ENCODE peak calls at places on chromosomes 3 and 15, in seven cellular contexts. L, B, F, O, R, H and I are unnamed samples. For H3K36me3, the result is how much of the 10 kb centered on the place peaks cover.

GRCh38 chr3:182148360-182148759 is 436.6 kb downstream of the SOX2 start:
- DNase-seq in F (no peak), H (no peak), R (no peak), O (no peak), L (no peak), B (peak), I (no peak)

GRCh38 chr3:15405448-15406050 is 21.8 kb downstream of the METTL6 start:
- DNase-seq in R (peak), F (peak), L (peak), O (peak), B (peak), H (peak), I (peak)

GRCh38 chr15:98646546-98647025 is 1.8 kb upstream of the IGF1R start:
- DNase-seq in O (no peak), B (no peak), F (no peak), R (no peak), H (no peak), L (no peak), I (no peak)

GRCh38 chr3:149384911-149385321 is 7.5 kb upstream of the TM4SF1 start:
- DNase-seq in H (no peak), L (peak), F (no peak), O (no peak), R (no peak), B (no peak), I (peak)

GRCh38 chr3:21390136-21390535 is 360.9 kb downstream of the ZNF385D start:
- DNase-seq in F (no peak), R (no peak), H (no peak), O (no peak), L (peak), B (peak), I (peak)

GRCh38 chr3:9884555-9885165 is 4.6 kb upstream of the CIDEC start:
- DNase-seq in B (peak), L (peak), F (peak), R (no peak), H (no peak), O (no peak), I (peak)

GRCh38 chr3:140152851-140153640 is 218.1 kb downstream of the CLSTN2 start:
- DNase-seq in B (no peak), R (no peak), F (no peak), L (no peak), O (no peak), H (no peak), I (no peak)

GRCh38 chr3:67489816-67490215 is 164.6 kb downstream of the SUCLG2 start:
- DNase-seq in L (peak), F (no peak), H (no peak), B (no peak), O (no peak), R (no peak), I (no peak)

GRCh38 chr15:50262533-50262932 is 3.0 kb downstream of the HDC start:
- DNase-seq in H (no peak), R (no peak), O (no peak), F (no peak), L (no peak), B (no peak), I (no peak)

GRCh38 chr15:43204016-43204901 is 16.6 kb downstream of the EPB42 start:
- DNase-seq in F (peak), B (peak), L (peak), O (peak), H (peak), R (peak), I (peak)

GRCh38 chr3:197682713-197683112 is 54.0 kb downstream of the RUBCN start:
- DNase-seq in O (no peak), L (no peak), F (no peak), H (peak), R (no peak), B (no peak), I (no peak)

DNA sequence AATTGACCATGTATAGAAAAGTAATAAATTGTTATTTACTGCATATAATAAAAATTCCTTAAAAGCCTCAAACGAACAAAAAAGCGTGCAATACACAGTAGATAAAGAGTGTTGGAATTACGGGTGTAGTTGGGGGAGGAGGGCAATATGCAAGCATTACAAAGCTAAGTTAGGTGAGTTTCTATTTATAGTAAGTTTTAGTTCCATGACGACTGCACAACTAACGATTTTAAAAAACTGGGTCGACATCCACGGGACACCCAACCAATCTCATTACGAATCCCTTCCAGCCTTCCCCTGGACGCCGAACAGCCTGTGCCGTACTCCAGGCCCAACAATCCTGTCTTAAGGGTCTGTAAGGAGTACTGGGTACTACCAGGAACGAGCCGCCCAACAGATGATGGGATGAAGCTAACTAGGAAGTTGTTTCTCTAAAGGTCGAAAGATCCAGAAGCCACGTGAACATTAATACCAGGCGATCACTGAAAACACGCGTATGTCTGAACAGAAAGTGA is 682 bp downstream of the POLQ start:
- DNase-seq in O (peak), H (peak), R (peak), L (peak), F (no peak), B (peak), I (peak)
- TF ChIP-seq EZH2phosphoT487 in O (no peak), H (no peak), R (no peak), L (no peak), F (no peak), B (no peak), I (no peak)

DNA sequence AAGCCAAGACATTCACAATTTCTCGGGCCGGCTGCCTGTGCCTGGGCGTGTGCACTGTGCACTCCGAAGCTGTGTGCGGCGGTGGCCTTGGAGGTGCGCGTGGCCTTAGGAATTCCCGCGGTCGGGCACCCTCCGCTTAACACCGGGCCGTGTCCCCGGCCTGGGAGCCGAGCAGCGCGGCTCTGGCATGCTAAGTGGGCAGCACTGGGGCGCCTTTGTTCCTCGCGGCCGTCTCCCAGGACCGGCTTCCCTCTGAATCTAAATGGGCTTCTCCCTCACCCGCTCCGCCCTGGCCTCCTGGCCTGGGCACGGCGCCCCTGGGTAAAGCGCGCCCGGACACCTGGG is 498 bp upstream of the ARNT2 start:
- DNase-seq in L (no peak), O (peak), H (peak), R (no peak), B (peak), F (no peak), I (no peak)
- TF ChIP-seq EZH2 in L (no peak), O (no peak), H (no peak), R (no peak), B (peak), F (no peak), I (peak)

GRCh38 chr3:33526787-33527186 is 86.6 kb upstream of the UBP1 start:
- DNase-seq in F (no peak), O (no peak), R (no peak), H (no peak), L (no peak), B (no peak), I (no peak)
- H3K36me3 ChIP-seq in F (under half), O (under half), R (under half), H (under half), L (under half), B (under half), I (under half)

GRCh38 chr15:40340038-40340739 is 550 bp downstream of the CCDC9B start:
- DNase-seq in F (no peak), H (no peak), O (no peak), B (peak), R (no peak), L (peak), I (peak)

GRCh38 chr15:40339621-40339945 is 1.2 kb downstream of the CCDC9B start:
- DNase-seq in R (no peak), B (no peak), O (no peak), L (no peak), F (no peak), H (peak), I (no peak)

GRCh38 chr15:40338041-40338657 is 2.6 kb downstream of the CCDC9B start:
- DNase-seq in F (peak), L (peak), R (peak), B (peak), H (peak), O (peak), I (peak)

GRCh38 chr15:40337597-40337996 is 3.1 kb downstream of the CCDC9B start:
- DNase-seq in H (no peak), L (no peak), B (no peak), F (no peak), O (no peak), R (no peak), I (no peak)

GRCh38 chr15:40338921-40339620 is 1.7 kb downstream of the CCDC9B start:
- DNase-seq in F (peak), R (no peak), H (no peak), L (peak), O (no peak), B (no peak), I (peak)
- TF ChIP-seq EZH2phosphoT487 in F (no peak), R (no peak), H (no peak), L (no peak), O (no peak), B (no peak), I (no peak)

DNA sequence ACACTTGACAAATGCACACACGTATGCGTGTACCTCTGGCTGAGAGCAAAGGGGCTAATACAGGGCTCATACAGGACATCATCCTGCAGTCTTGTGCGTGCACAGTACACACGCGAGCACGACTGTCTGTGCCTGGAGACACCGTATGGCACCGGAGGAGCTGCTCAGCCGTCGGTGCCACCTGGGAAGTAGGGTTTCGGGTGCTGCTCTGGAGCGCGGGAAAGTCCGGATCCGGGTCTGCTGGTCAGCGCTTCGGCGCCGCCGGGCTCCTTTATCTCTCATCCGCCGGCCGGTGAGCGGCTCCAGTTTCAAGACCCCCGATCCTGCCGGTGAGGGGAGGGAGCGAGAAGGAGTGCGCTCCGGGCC is 9.3 kb downstream of the FOXL2 start:
- DNase-seq in O (peak), R (no peak), L (no peak), B (no peak), H (peak), F (no peak), I (no peak)
- TF ChIP-seq EZH2 in O (no peak), R (no peak), L (peak), B (no peak), H (no peak), F (no peak), I (no peak)

GRCh38 chr15:74683758-74684157 is 12.1 kb downstream of the EDC3 start:
- DNase-seq in H (no peak), F (no peak), O (no peak), L (no peak), R (no peak), B (no peak), I (no peak)
- H3K36me3 ChIP-seq in H (under half), F (under half), O (under half), L (under half), R (under half), B (under half), I (under half)

DNA sequence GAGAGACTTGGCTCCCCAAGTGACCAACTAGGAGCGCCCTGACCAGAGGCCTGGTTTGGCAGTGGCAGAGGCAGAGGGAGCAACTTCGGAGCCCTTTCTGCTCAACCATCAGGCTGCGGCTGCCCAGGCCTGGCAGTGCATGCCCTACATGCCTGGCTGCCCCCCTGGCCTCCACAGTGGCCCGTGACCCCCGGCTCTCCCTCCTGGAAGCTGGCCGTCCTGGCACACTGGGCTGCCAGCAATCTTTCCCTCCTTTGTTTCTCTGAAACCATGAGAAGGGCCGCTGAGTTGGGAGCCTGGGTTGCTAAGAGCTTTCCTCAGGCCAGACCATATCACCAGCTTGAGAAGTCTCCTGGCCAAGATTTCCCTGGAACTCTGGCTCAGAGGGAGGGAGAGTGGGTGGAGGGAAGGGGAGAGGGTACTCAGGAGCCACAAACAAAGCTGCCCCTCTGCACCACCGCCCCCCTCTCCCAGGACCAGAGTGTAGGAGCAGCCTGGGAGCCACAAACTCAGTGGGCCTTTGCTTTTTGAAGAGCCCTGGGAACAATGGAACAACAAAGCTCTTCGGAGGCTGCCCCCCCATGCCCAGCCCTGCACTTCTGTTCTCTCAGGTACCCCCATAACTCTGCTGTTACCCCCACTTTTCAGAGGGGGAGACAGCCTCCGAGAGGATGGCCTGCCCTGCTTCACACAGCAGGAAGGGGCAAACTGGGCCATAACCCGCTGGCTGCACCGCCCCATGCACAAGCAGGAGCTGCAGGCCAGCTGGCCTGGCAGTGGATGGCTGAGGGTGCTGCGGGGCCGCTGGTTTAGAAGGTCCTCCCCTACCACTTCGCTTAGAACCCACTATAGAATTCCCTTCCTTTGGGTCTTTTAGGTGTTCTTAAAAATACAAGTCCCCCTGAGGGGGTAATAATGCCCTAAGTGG is 11.3 kb downstream of the CORO2B start:
- DNase-seq in O (no peak), H (no peak), L (no peak), R (no peak), F (no peak), B (no peak), I (no peak)
- TF ChIP-seq EZH2phosphoT487 in O (no peak), H (no peak), L (no peak), R (no peak), F (no peak), B (no peak), I (no peak)

DNA sequence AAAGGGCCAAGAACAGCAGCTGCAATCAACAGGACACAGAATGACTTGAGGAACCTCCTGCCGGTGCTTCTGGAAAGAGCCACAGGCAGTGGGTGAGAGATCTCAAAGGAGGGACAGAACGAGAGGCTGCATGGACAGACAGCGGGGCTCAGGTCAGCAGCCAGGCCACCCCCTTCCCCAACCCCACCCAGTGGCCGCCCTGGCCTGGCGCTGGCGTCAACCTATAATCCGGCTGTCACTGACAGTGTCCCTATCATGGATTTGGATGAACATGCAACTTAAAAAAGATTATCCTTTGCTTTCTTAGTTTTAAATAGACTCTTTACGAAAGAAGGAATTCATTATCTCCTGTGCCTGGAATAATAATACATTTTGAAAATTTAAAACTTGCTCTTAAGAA is 54.1 kb downstream of the TRPM1 start:
- DNase-seq in O (no peak), L (no peak), B (no peak), F (no peak), H (no peak), R (no peak), I (no peak)
- TF ChIP-seq EZH2 in O (no peak), L (no peak), B (no peak), F (no peak), H (no peak), R (no peak), I (no peak)

DNA sequence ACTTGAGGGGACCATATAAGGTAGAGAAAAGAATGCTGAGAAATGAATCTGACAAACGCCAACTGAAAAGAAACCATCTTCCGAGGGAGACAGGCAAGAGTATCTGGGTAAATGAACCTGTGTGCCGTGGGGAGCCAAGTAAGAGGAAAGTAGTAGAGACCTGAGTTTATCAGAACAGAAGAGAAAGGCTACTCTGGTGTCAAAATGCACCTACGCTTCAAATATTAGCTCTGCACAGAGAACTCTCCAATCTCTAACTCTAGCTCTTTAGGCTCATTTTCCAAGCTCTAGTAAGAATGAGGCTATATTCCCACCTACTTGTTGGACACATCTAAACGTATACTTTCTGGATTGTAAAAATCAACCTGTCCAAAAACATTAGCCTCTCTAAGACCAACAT is 53.5 kb downstream of the TOP2B start:
- DNase-seq in O (no peak), L (no peak), R (no peak), H (no peak), F (no peak), B (no peak), I (no peak)
- H3K36me3 ChIP-seq in O (half or more), L (half or more), R (under half), H (half or more), F (under half), B (under half), I (under half)

GRCh38 chr15:96160269-96160668 is 170.2 kb upstream of the NR2F2 start:
- DNase-seq in B (peak), R (no peak), H (no peak), F (no peak), O (no peak), L (peak), I (no peak)
- TF ChIP-seq EZH2phosphoT487 in B (no peak), R (no peak), H (no peak), F (no peak), O (no peak), L (no peak), I (no peak)